ENCODE peak calls at places on chromosomes 12 and 14, in eight cellular contexts. B is transverse colon, T is GM23248, Z is Peyer's patch, R is PC-9, C is left lung, P is esophagus squamous epithelium, F is SK-N-MC. A is an unnamed sample.

GRCh38 chr14:81219821-81220487 is 805 bp downstream of the GTF2A1 start:
- DNase-seq in B (peak; percentile 29), T (peak; percentile 71), Z (no peak), R (no peak), C (peak; percentile 40), P (no peak), F (no peak), A (peak; percentile 28)

GRCh38 chr12:101230547-101230946 is 20.5 kb upstream of the SLC5A8 start:
- DNase-seq in B (no peak), T (peak; percentile 97), Z (no peak), R (no peak), C (no peak), P (no peak), F (no peak), A (no peak)

GRCh38 chr14:38339704-38340103 is 83.8 kb upstream of the CLEC14A start:
- DNase-seq in B (no peak), T (peak; percentile 89), Z (no peak), R (no peak), C (no peak), P (no peak), F (no peak), A (no peak)

GRCh38 chr12:124497658-124498057 is 69.8 kb downstream of the NCOR2 start:
- DNase-seq in B (no peak), T (peak; percentile 99), Z (no peak), R (no peak), C (no peak), P (no peak), F (no peak), A (no peak)

GRCh38 chr12:108313609-108314331 is 25.3 kb downstream of the CMKLR1 start:
- DNase-seq in B (peak; percentile 29), T (no peak), Z (no peak), R (no peak), C (peak; percentile 76), P (no peak), F (no peak), A (no peak)

GRCh38 chr14:31395119-31395518 is 25.2 kb downstream of the HEATR5A start:
- DNase-seq in B (no peak), T (no peak), Z (no peak), R (no peak), C (no peak), P (no peak), F (no peak), A (no peak)

GRCh38 chr12:2902287-2902880 is 11.7 kb downstream of the TULP3 start:
- DNase-seq in B (peak; percentile 10), T (peak; percentile 4), Z (no peak), R (no peak), C (no peak), P (no peak), F (no peak), A (no peak)

GRCh38 chr14:59120931-59121330 is 67.5 kb upstream of the DAAM1 start:
- DNase-seq in B (no peak), T (no peak), Z (no peak), R (no peak), C (no peak), P (no peak), F (no peak), A (no peak)

GRCh38 chr12:83710851-83711250 is 1024.1 kb downstream of the TMTC2 start:
- DNase-seq in B (no peak), T (no peak), Z (no peak), R (no peak), C (no peak), P (no peak), F (no peak), A (no peak)

GRCh38 chr14:92004062-92004461 is 35.8 kb downstream of the TRIP11 start:
- DNase-seq in B (no peak), T (peak; percentile 28), Z (no peak), R (no peak), C (no peak), P (no peak), F (no peak), A (no peak)

GRCh38 chr12:119710374-119710773 is 42.4 kb downstream of the PRKAB1 start:
- DNase-seq in B (no peak), T (no peak), Z (no peak), R (no peak), C (peak; percentile 70), P (no peak), F (no peak), A (no peak)
- H3K27ac ChIP-seq in B (no peak overlapping the region), T (no peak overlapping the region), Z (no peak overlapping the region), R (no peak overlapping the region), C (peak overlapping the region; percentile 65), P (peak overlapping the region; percentile 11), F (no peak overlapping the region), A (peak overlapping the region; percentile 12)

GRCh38 chr12:104219361-104219892 is 3.8 kb downstream of the TXNRD1 start:
- DNase-seq in B (no peak), T (peak; percentile 97), Z (no peak), R (peak; percentile 99), C (no peak), P (no peak), F (peak; percentile 76), A (no peak)
- H3K4me3 ChIP-seq in B (no peak overlapping the region), T (peak overlapping the region; percentile 24), Z (no peak overlapping the region), R (peak overlapping the region; percentile 38), C (no peak overlapping the region), P (no peak overlapping the region), F (peak overlapping the region; percentile 37), A (no peak overlapping the region)

GRCh38 chr14:100108840-100109593 is 43.8 kb downstream of the EVL start:
- DNase-seq in B (no peak), T (peak; percentile 79), Z (no peak), R (no peak), C (peak; percentile 29), P (no peak), F (no peak), A (no peak)

GRCh38 chr14:100114109-100114765 is 45.2 kb downstream of the DEGS2 start:
- DNase-seq in B (no peak), T (no peak), Z (no peak), R (no peak), C (no peak), P (no peak), F (no peak), A (no peak)

GRCh38 chr14:100109594-100109955 is 44.4 kb downstream of the EVL start:
- DNase-seq in B (no peak), T (no peak), Z (no peak), R (no peak), C (peak; percentile 6), P (no peak), F (no peak), A (no peak)

GRCh38 chr14:100108042-100108825 is 43.0 kb downstream of the EVL start:
- DNase-seq in B (peak; percentile 89), T (peak; percentile 78), Z (peak; percentile 86), R (no peak), C (peak; percentile 80), P (peak; percentile 25), F (no peak), A (peak; percentile 82)

DNA sequence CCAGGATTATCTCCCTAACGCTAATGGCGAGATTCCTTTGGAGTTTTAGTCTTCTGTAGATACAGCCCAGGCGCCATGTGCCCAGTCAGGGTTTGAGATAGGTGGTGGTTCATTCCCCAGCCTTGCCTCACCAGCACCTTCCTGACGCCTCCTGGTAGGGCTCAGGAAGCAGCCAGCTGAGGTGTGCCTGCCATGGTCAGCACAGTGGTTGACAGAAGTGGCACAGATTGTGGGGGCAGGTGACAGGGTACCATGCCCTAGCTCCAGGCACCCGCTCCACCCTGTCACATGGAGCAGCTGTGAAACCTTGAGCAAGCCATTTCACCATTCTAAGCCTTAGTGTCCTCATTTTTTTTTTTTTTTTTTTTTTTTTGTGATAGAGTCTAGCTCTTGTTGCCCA is 45.6 kb downstream of the EVL start:
- DNase-seq in B (no peak), T (no peak), Z (no peak), R (no peak), C (peak; percentile 10), P (no peak), F (no peak), A (no peak)
- H3K36me3 ChIP-seq in B (no peaks in the 10 kb centered on the region), T (no peaks in the 10 kb centered on the region), Z (no peaks in the 10 kb centered on the region), R (no peaks in the 10 kb centered on the region), C (no peaks in the 10 kb centered on the region), P (no peaks in the 10 kb centered on the region), F (no peaks in the 10 kb centered on the region), A (peaks cover 20% of the 10 kb centered on the region)

GRCh38 chr14:105918496-105919262 is 392.3 kb downstream of the TMEM121 start:
- DNase-seq in B (no peak), T (no peak), Z (no peak), R (no peak), C (peak; percentile 25), P (no peak), F (no peak), A (no peak)

GRCh38 chr14:105917933-105918436 is 391.6 kb downstream of the TMEM121 start:
- DNase-seq in B (no peak), T (no peak), Z (no peak), R (no peak), C (peak; percentile 27), P (no peak), F (no peak), A (no peak)

GRCh38 chr14:105914738-105915385 is 388.5 kb downstream of the TMEM121 start:
- DNase-seq in B (no peak), T (no peak), Z (no peak), R (no peak), C (peak; percentile 25), P (no peak), F (no peak), A (no peak)

GRCh38 chr14:105924951-105925591 is 398.7 kb downstream of the TMEM121 start:
- DNase-seq in B (no peak), T (no peak), Z (no peak), R (no peak), C (peak; percentile 24), P (no peak), F (no peak), A (no peak)

GRCh38 chr14:105919458-105920150 is 393.2 kb downstream of the TMEM121 start:
- DNase-seq in B (no peak), T (no peak), Z (no peak), R (no peak), C (peak; percentile 22), P (no peak), F (no peak), A (no peak)
- H3K27ac ChIP-seq in B (no peak overlapping the region), T (no peak overlapping the region), Z (peak overlapping the region; percentile 52), R (no peak overlapping the region), C (no peak overlapping the region), P (no peak overlapping the region), F (no peak overlapping the region), A (no peak overlapping the region)

DNA sequence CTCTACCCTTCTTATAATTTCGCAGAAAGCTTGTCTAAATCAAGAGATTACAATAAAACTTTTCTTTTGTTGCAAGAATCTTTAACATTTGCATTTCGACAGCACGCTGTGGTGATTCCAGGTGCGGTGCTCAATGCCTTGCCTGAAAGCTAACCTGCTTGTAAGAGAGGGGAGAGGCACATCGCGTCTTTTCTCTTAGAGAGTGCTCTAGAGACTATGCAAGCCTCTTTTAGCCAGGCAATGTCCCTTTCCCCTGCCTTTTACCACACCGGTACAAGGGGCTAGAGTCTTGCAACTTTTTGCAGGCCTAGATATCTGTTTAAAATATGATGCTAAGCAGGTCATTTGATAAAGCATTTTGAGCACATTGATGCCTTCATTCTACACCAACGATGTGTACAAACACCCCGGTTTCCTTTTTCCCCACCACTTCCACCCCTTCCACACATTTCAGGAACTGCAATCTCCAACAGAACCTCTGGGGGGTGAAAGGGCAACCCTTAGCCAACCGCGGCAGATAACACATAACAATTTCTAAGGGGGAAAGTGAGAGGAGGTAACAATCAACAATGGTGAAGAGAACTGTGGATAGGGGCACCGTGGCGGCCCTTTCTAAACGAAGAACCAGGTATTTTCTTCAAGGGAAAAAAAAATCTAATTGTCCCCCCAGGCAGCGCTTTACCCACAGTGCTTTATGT is 1.3 kb downstream of the KITLG start:
- DNase-seq in B (peak; percentile 43), T (peak; percentile 60), Z (no peak), R (no peak), C (no peak), P (no peak), F (no peak), A (no peak)
- H3K4me3 ChIP-seq in B (peak overlapping the region; percentile 70), T (peak overlapping the region; percentile 95), Z (peak overlapping the region; percentile 34), R (peak overlapping the region; percentile 67), C (peak overlapping the region; percentile 54), P (peak overlapping the region; percentile 75), F (peak overlapping the region; percentile 96), A (peak overlapping the region; percentile 31)

A was measured in WERI-Rb-1.